ENCODE peak calls at places on chromosomes 3 and 15, in nine cellular contexts. W is RWPE1, E is astrocyte, K is stomach, C is Peyer's patch, V is endodermal cell, O is tibial artery, F is H9, G is A549. Y is an unnamed sample.

GRCh38 chr15:52261498-52262242 is 33.9 kb downstream of the MYO5C start:
- DNase-seq in W (peak), E (peak), K (peak), C (no peak), V (peak), O (peak), F (peak), G (peak), Y (no peak)

GRCh38 chr3:133574260-133574881 is 885 bp downstream of the CDV3 start:
- DNase-seq in W (peak), E (peak), K (peak), C (peak), V (peak), O (peak), F (peak), G (peak), Y (no peak)

GRCh38 chr3:15646924-15647511 is 45.5 kb downstream of the BTD start:
- DNase-seq in W (peak), E (peak), K (no peak), C (no peak), V (peak), O (peak), F (no peak), G (peak), Y (no peak)

GRCh38 chr3:169494982-169495381 is 168.5 kb downstream of the MECOM start:
- DNase-seq in W (no peak), E (no peak), K (no peak), C (no peak), V (no peak), O (no peak), F (no peak), G (no peak), Y (no peak)

GRCh38 chr3:190366145-190366544 is 21.8 kb upstream of the CLDN16 start:
- DNase-seq in W (peak), E (no peak), K (no peak), C (no peak), V (no peak), O (no peak), F (no peak), G (no peak), Y (no peak)

GRCh38 chr3:193906849-193907410 is 229.0 kb upstream of the HES1 start:
- DNase-seq in W (no peak), E (no peak), K (no peak), C (no peak), V (no peak), O (no peak), F (no peak), G (no peak), Y (no peak)

GRCh38 chr3:14431556-14431927 is 29.1 kb downstream of the SLC6A6 start:
- DNase-seq in W (no peak), E (no peak), K (no peak), C (peak), V (peak), O (no peak), F (no peak), G (no peak), Y (no peak)

GRCh38 chr3:156668073-156668763 is 6.2 kb upstream of the TIPARP start:
- DNase-seq in W (no peak), E (peak), K (peak), C (no peak), V (no peak), O (no peak), F (no peak), G (no peak), Y (no peak)

GRCh38 chr3:182729903-182730674 is 63.2 kb upstream of the ATP11B start:
- DNase-seq in W (no peak), E (no peak), K (no peak), C (no peak), V (no peak), O (no peak), F (no peak), G (no peak), Y (no peak)

GRCh38 chr3:111745786-111746185 is 113.3 kb upstream of the PHLDB2 start:
- DNase-seq in W (no peak), E (no peak), K (no peak), C (no peak), V (no peak), O (no peak), F (no peak), G (no peak), Y (no peak)

GRCh38 chr15:58362262-58362922 is 69.4 kb upstream of the LIPC start:
- DNase-seq in W (no peak), E (no peak), K (no peak), C (no peak), V (no peak), O (no peak), F (no peak), G (no peak), Y (no peak)

GRCh38 chr3:177460100-177460499 is 262.8 kb upstream of the TBL1XR1 start:
- DNase-seq in W (no peak), E (no peak), K (no peak), C (no peak), V (no peak), O (no peak), F (no peak), G (no peak), Y (no peak)

GRCh38 chr15:35491173-35491572 is 54.8 kb downstream of the DPH6 start:
- DNase-seq in W (no peak), E (no peak), K (no peak), C (no peak), V (no peak), O (no peak), F (no peak), G (no peak), Y (no peak)

GRCh38 chr3:127192576-127193232 is at the start of gene PRR23E:
- DNase-seq in W (no peak), E (no peak), K (peak), C (peak), V (no peak), O (no peak), F (no peak), G (no peak), Y (no peak)

GRCh38 chr15:88571153-88572029 is 24.9 kb upstream of the DET1 start:
- DNase-seq in W (no peak), E (no peak), K (no peak), C (no peak), V (no peak), O (no peak), F (no peak), G (no peak), Y (no peak)

GRCh38 chr3:47578119-47578630 is 490 bp downstream of the CSPG5 start:
- DNase-seq in W (peak), E (no peak), K (peak), C (peak), V (peak), O (no peak), F (peak), G (no peak), Y (no peak)

GRCh38 chr3:11288786-11289637 is 16.8 kb downstream of the ATG7 start:
- DNase-seq in W (peak), E (peak), K (no peak), C (no peak), V (no peak), O (peak), F (no peak), G (peak), Y (no peak)

GRCh38 chr15:60695713-60696522 is 217.0 kb upstream of the ICE2 start:
- DNase-seq in W (no peak), E (peak), K (no peak), C (no peak), V (no peak), O (no peak), F (no peak), G (no peak), Y (no peak)

DNA sequence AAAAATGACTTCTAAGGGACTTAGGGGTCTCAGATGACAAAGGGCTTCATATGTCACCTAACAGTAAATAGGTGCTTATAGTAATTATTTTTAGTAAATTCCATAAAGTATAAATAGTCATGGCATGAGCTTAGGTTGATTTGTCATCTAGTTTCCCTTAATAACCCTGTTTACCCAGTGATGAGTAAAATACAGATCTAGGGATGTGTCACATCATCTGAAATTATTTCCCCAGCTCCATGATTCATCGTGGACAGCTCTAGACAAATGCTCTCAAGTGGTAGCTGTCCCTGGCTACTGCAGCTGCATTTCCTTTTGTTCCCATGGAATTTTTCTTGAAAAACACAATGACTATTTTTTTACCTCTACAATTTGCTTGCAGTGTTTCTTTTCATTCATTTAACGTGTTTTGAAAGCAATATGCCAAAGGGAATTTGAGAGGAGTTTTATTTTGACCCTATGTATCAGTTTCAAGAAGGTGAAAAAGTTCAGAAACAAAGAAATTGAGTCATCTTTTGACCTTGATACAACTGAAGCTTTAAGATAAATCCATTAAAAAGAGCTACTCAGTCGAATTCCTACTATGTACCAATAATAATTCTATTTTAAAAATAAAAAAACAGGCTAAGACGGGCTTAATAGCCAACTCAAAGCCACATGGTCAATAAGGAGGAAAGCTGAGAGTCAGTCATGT is 241.6 kb downstream of the KCNMB2 start:
- DNase-seq in W (peak), E (peak), K (no peak), C (no peak), V (no peak), O (no peak), F (no peak), G (peak), Y (no peak)
- H3K27ac ChIP-seq in W (no peak), E (peak), K (no peak), C (no peak), V (no peak), O (no peak), F (no peak), G (no peak), Y (no peak)

GRCh38 chr15:69525543-69525942 is 72.9 kb downstream of the RPLP1 start:
- DNase-seq in W (no peak), E (no peak), K (no peak), C (no peak), V (no peak), O (no peak), F (no peak), G (no peak), Y (no peak)

GRCh38 chr15:69526086-69526485 is 73.5 kb downstream of the RPLP1 start:
- DNase-seq in W (no peak), E (peak), K (no peak), C (no peak), V (peak), O (no peak), F (peak), G (no peak), Y (no peak)

GRCh38 chr15:69524850-69525249 is 72.2 kb downstream of the RPLP1 start:
- DNase-seq in W (no peak), E (no peak), K (no peak), C (no peak), V (peak), O (no peak), F (no peak), G (no peak), Y (no peak)

GRCh38 chr15:69524296-69524695 is 71.7 kb downstream of the RPLP1 start:
- DNase-seq in W (no peak), E (no peak), K (peak), C (no peak), V (peak), O (no peak), F (no peak), G (no peak), Y (no peak)

DNA sequence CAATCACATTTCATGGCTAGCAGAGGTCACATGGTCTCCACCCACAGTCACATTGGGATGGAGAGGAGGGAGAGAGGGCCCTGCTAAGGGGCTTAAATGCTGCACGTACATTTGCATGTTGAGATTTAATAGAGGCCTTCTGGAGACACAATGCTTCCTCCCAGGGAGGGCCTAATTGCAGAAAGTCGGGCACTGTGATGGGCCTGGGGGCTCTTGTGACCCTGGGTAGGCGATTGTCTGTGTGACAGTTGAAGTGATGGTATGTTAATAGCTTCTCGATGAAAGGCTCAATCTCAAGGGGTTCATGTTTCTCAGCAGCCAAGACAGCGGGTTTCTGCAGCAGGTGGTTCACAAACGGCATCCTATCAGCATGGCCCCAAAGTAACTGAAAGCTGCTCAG is 74.1 kb downstream of the RPLP1 start:
- DNase-seq in W (no peak), E (no peak), K (no peak), C (no peak), V (peak), O (no peak), F (peak), G (no peak), Y (no peak)
- H3K27ac ChIP-seq in W (no peak), E (no peak), K (no peak), C (no peak), V (peak), O (no peak), F (no peak), G (no peak), Y (no peak)

DNA sequence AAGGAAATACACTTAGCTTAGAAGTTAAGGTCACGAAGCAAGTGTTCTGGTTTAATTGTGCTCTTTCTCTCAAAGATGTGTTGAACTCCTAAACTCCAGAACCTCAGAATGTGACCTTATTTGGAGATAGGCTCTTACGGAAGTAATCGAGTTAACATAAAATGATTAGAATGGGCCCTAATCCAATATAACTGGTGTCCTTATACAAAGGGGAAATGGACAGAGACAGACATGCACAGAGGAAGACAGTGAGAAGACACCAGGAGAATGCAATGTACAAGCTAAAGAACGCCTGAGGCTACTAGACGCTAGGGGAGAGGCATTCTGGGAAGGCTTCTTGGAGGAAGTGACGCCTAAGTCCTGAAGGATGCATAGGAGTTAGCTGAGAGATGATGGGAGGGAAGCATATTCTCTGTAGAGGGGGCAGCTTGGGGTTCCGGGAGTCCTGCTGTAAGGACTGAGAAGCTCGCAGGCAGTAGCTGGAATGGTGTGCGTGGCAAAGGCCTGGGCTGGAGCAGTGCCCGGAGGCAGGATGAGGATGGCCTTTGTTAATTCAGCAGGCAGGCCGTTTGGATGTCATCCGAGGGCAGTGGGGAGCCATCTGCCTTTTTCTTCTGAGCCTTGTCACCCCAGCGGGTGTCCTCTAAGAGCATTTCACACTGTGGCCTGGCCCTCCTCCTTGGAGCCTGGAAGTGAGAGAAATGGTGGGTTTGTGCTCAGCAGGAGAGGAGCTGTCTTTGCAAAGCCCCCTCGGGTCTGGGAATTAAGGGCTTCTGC is 513.4 kb downstream of the SHQ1 start:
- DNase-seq in W (no peak), E (no peak), K (no peak), C (no peak), V (peak), O (no peak), F (peak), G (no peak), Y (no peak)
- H3K27ac ChIP-seq in W (peak), E (no peak), K (no peak), C (no peak), V (peak), O (no peak), F (no peak), G (no peak), Y (no peak)

DNA sequence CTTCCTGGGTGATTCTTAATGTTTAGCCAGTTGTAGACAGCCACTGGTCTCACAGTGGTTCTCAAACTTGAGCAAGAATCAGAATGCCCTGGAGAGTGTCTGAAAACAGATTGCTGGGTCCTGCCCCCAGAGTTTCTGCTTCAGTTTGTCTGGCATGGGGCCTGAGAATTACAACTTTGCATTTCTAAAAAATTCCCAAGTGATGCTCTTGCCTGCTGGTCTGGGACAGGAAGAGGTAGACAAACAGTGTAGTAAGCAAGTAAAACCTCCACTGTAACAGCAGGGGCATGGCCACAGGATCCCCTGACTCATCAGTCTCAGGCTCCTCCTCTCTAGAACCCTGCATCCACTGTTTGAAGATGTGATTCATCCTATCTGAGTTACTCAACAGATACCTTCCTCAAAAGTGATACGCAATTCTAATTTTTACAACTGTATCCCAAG is 36.5 kb downstream of the DZIP1L start:
- DNase-seq in W (peak), E (peak), K (no peak), C (no peak), V (no peak), O (no peak), F (no peak), G (peak), Y (no peak)
- H3K27ac ChIP-seq in W (peak), E (peak), K (no peak), C (no peak), V (no peak), O (no peak), F (no peak), G (peak), Y (no peak)

GRCh38 chr3:166324401-166324800 is 487.2 kb upstream of the BCHE start:
- DNase-seq in W (no peak), E (no peak), K (no peak), C (no peak), V (no peak), O (no peak), F (no peak), G (no peak), Y (no peak)
- H3K27ac ChIP-seq in W (no peak), E (no peak), K (no peak), C (no peak), V (no peak), O (no peak), F (no peak), G (no peak), Y (no peak)

GRCh38 chr3:123102249-123102648 is 35.4 kb downstream of the PDIA5 start:
- DNase-seq in W (no peak), E (no peak), K (no peak), C (no peak), V (no peak), O (no peak), F (no peak), G (no peak), Y (no peak)

GRCh38 chr3:123102826-123103225 is 36.0 kb downstream of the PDIA5 start:
- DNase-seq in W (no peak), E (no peak), K (no peak), C (no peak), V (no peak), O (no peak), F (no peak), G (no peak), Y (no peak)

GRCh38 chr3:123104550-123104949 is 37.7 kb downstream of the PDIA5 start:
- DNase-seq in W (peak), E (peak), K (no peak), C (no peak), V (no peak), O (no peak), F (no peak), G (peak), Y (no peak)

GRCh38 chr3:123110238-123110952 is 43.6 kb downstream of the PDIA5 start:
- DNase-seq in W (no peak), E (no peak), K (no peak), C (peak), V (no peak), O (no peak), F (no peak), G (no peak), Y (no peak)

DNA sequence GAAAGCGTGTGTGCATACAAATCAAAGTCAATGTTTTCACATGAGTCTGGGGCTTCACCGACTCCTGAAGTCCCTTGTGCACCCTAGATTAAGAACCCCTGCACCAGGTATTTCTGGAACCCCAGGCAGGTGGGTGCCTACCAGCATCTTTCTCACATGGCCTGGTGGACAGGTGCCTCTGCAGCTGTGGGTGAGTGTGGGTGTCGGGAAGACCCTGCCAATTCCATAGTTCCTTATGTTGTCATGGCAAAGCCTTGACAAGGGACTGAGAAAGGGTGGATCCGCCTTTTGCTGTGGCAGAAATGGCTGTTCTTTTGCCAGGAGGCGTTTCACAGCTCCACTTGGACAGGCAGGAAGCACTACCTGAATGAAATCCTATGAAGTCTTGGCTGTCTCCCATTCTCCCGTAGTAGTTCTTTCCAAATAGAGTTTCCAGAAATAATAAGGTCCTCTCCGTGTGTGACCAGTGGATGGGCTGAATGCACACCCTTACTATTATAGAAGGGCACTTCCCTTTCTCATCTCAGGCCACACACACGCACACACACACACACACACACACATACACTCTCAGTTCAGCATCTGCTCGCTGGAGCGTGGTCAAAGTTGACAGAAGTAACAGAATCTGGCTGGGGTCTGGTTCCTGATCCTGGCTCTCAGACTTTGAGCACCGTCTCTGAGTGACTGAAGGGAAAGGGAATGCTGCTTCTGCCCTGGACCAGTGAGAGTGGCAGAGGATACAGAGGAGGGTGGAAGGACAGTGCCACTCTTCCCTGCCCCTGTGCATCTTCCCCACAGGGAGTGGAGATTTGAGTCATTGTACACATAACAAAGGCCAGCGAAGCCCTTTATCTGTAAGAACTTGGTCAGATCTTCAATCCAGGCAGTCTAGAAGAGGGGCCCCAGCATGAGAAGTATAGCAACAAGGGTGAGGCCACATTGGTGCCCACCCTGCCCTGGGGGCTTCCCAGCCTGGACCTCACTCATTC is 38.7 kb downstream of the PDIA5 start:
- DNase-seq in W (no peak), E (no peak), K (no peak), C (peak), V (no peak), O (no peak), F (no peak), G (no peak), Y (no peak)
- H3K27ac ChIP-seq in W (no peak), E (no peak), K (no peak), C (no peak), V (no peak), O (no peak), F (no peak), G (no peak), Y (no peak)